ENCODE peak calls at places on chromosome 9, in seven cellular contexts. I is AG04450, M is fibroblast of pulmonary artery, D is right atrium auricular region, L is fibroblast of lung, O is fibroblast of mammary gland, G is retinal pigment epithelial cell. Q is an unnamed sample.

GRCh38 chr9:119370816-119371215 is 1.6 kb upstream of the BRINP1 start:
- DNase-seq in I (no peak), M (peak; percentile 34), D (no peak), L (peak; percentile 5), O (peak; percentile 31), G (no peak), Q (no peak)

GRCh38 chr9:121640076-121640475 is 11.4 kb upstream of the DAB2IP start:
- DNase-seq in I (no peak), M (peak; percentile 31), D (no peak), L (no peak), O (peak; percentile 23), G (no peak), Q (no peak)

GRCh38 chr9:94212091-94212490 is 47.0 kb upstream of the ZNF169 start:
- DNase-seq in I (peak; percentile 20), M (peak; percentile 11), D (no peak), L (no peak), O (no peak), G (no peak), Q (no peak)

GRCh38 chr9:23015557-23015956 is 568.9 kb downstream of the DMRTA1 start:
- DNase-seq in I (no peak), M (no peak), D (no peak), L (no peak), O (no peak), G (no peak), Q (no peak)

GRCh38 chr9:70205366-70206020 is 53.3 kb upstream of the SMC5 start:
- DNase-seq in I (no peak), M (no peak), D (no peak), L (no peak), O (no peak), G (peak; percentile 71), Q (no peak)

GRCh38 chr9:35904966-35905781 is 828 bp upstream of the HRCT1 start:
- DNase-seq in I (no peak), M (no peak), D (peak; percentile 65), L (no peak), O (peak; percentile 84), G (no peak), Q (peak; percentile 28)

GRCh38 chr9:35162605-35163315 is 951 bp downstream of the UNC13B start:
- DNase-seq in I (no peak), M (no peak), D (no peak), L (peak; percentile 7), O (peak; percentile 38), G (peak; percentile 64), Q (no peak)

GRCh38 chr9:14014209-14014608 is 299.7 kb downstream of the NFIB start:
- DNase-seq in I (no peak), M (no peak), D (no peak), L (no peak), O (no peak), G (no peak), Q (no peak)

GRCh38 chr9:83219154-83219923 is 156.4 kb upstream of the RASEF start:
- DNase-seq in I (no peak), M (peak; percentile 80), D (peak; percentile 78), L (peak; percentile 69), O (peak; percentile 78), G (peak; percentile 62), Q (peak; percentile 53)

GRCh38 chr9:109001275-109001676 is 12.0 kb downstream of the CTNNAL1 start:
- DNase-seq in I (no peak), M (peak; percentile 66), D (no peak), L (peak; percentile 76), O (peak; percentile 93), G (peak; percentile 43), Q (peak; percentile 52)

DNA sequence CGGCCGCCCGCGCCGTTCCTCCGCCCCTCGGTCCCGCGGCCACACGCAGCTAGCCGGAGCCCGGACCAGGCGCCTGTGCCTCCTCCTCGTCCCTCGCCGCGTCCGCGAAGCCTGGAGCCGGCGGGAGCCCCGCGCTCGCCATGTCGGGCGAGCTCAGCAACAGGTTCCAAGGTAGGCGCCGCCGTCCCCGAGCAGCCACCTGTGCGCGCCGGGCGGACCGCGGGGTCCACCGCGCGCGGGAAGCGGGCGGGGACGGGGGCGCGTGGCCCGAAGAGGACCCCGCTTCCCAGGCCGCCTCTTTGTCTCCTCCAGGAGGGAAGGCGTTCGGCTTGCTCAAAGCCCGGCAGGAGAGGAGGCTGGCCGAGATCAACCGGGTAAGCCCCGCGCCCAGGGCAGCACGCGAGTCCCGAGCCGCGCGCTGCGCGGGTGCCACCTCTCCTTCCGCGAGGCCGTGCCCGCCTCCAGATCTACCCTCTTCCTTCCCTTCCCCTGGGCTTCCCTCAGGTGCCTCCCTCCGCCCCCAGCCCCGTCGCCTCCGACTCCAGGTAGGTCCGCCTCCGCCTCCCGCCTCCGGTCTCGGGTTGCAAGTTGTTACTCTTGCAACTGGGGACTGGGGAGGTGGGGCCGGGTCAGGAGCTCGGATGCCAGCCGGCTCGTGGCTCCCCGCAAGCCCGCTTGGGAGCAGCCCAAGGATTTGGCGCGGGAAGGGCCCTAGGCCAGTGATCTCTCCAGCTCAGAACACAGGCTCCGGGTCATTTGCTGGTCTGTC is at the start of gene AIF1L:
- DNase-seq in I (no peak), M (no peak), D (no peak), L (no peak), O (no peak), G (no peak), Q (no peak)
- H3K4me3 ChIP-seq in I (peak within 1 kb of the TSS; percentile 38), M (no peak within 1 kb of the TSS), D (peak within 1 kb of the TSS; percentile 47), L (no peak within 1 kb of the TSS), O (no peak within 1 kb of the TSS), G (peak within 1 kb of the TSS; percentile 37), Q (peak within 1 kb of the TSS; percentile 28)

GRCh38 chr9:708556-709432 is 132.7 kb upstream of the DMRT1 start:
- DNase-seq in I (no peak), M (no peak), D (no peak), L (no peak), O (no peak), G (no peak), Q (no peak)

GRCh38 chr9:706606-707451 is 134.7 kb upstream of the DMRT1 start:
- DNase-seq in I (no peak), M (peak; percentile 70), D (peak; percentile 87), L (peak; percentile 68), O (peak; percentile 64), G (no peak), Q (peak; percentile 34)

GRCh38 chr9:710951-711745 is 130.3 kb upstream of the DMRT1 start:
- DNase-seq in I (no peak), M (no peak), D (peak; percentile 48), L (no peak), O (no peak), G (no peak), Q (no peak)

GRCh38 chr9:706073-706472 is 135.4 kb upstream of the DMRT1 start:
- DNase-seq in I (no peak), M (no peak), D (no peak), L (no peak), O (no peak), G (no peak), Q (no peak)

DNA sequence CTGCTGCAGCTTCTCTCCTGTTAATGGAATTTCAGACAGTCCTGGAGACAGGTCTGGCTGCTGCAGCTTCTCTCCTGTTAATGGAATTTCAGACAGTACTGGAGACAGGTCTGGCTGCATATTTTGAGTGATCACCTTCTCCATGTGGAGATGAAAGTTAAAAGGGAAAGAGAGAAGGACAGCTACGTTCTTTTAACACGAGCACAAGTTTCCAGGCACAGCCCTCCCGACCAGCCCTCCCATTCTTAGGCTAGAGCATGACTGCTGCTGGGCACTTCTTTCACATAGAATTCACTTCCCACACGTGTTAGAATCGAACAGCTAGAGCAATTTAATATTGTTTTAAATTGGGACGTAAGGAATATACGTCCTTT is 133.3 kb upstream of the DMRT1 start:
- DNase-seq in I (no peak), M (no peak), D (no peak), L (no peak), O (no peak), G (no peak), Q (no peak)
- H3K4me3 ChIP-seq in I (peak overlapping the region; percentile 56), M (peak overlapping the region; percentile 10), D (no peak overlapping the region), L (peak overlapping the region; percentile 24), O (peak overlapping the region; percentile 59), G (peak overlapping the region; percentile 38), Q (peak overlapping the region; percentile 29)

GRCh38 chr9:125749951-125750655 is 2.9 kb downstream of the PBX3 start:
- DNase-seq in I (peak; percentile 38), M (no peak), D (no peak), L (peak; percentile 66), O (no peak), G (no peak), Q (no peak)
- H3K4me3 ChIP-seq in I (peak overlapping the region; percentile 91), M (peak overlapping the region; percentile 84), D (peak overlapping the region; percentile 12), L (peak overlapping the region; percentile 84), O (peak overlapping the region; percentile 8), G (peak overlapping the region; percentile 87), Q (no peak overlapping the region)

GRCh38 chr9:3398232-3398648 is 127.6 kb downstream of the RFX3 start:
- DNase-seq in I (no peak), M (no peak), D (no peak), L (no peak), O (no peak), G (no peak), Q (no peak)
- H3K4me3 ChIP-seq in I (no peak overlapping the region), M (no peak overlapping the region), D (no peak overlapping the region), L (no peak overlapping the region), O (no peak overlapping the region), G (no peak overlapping the region), Q (no peak overlapping the region)

GRCh38 chr9:96021616-96022444 is 146.3 kb downstream of the ERCC6L2 start:
- DNase-seq in I (no peak), M (no peak), D (no peak), L (no peak), O (no peak), G (no peak), Q (no peak)
- H3K4me3 ChIP-seq in I (peak overlapping the region; percentile 54), M (peak overlapping the region; percentile 53), D (peak overlapping the region; percentile 34), L (peak overlapping the region; percentile 49), O (peak overlapping the region; percentile 35), G (peak overlapping the region; percentile 45), Q (peak overlapping the region; percentile 58)

GRCh38 chr9:97714435-97714834 is 17.3 kb upstream of the XPA start:
- DNase-seq in I (no peak), M (peak; percentile 25), D (no peak), L (peak; percentile 58), O (peak; percentile 28), G (peak; percentile 77), Q (no peak)

GRCh38 chr9:97710356-97711222 is 13.4 kb upstream of the XPA start:
- DNase-seq in I (no peak), M (peak; percentile 82), D (no peak), L (peak; percentile 76), O (peak; percentile 72), G (no peak), Q (no peak)

GRCh38 chr9:97706246-97706645 is 9.1 kb upstream of the XPA start:
- DNase-seq in I (no peak), M (no peak), D (no peak), L (no peak), O (no peak), G (no peak), Q (no peak)

GRCh38 chr9:97705354-97705950 is 8.3 kb upstream of the XPA start:
- DNase-seq in I (no peak), M (peak; percentile 24), D (no peak), L (peak; percentile 33), O (peak; percentile 49), G (no peak), Q (no peak)

DNA sequence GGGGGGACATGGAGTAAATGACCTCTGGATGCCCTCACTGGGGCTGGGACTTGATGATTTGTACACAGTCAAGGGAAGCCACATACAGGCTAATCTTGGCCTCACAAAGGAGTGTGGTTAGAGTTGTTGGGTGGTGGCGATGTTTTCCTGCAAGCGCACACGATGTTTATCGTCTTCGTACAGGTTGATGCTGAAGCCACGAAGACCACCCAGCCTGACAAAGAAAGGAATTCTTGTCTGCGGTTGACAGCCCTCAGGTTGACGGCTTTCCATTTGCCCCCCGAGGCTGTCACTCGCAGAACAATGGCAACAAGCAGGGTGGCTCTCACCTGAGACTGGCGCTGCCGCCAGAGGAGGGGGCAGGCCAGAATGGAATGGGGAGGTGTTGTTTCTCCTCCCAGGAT is 14.1 kb upstream of the XPA start:
- DNase-seq in I (no peak), M (no peak), D (no peak), L (no peak), O (no peak), G (no peak), Q (no peak)
- H3K4me3 ChIP-seq in I (no peak overlapping the region), M (no peak overlapping the region), D (no peak overlapping the region), L (no peak overlapping the region), O (no peak overlapping the region), G (no peak overlapping the region), Q (no peak overlapping the region)